ENCODE peak calls at places on chromosomes 11 and 22, in ten cellular contexts. B is IMR-90; Q is H9; Y is stimulated activated CD8-positive, alpha-beta memory T cell treated with anti-CD3 and anti-CD28 coated beads, Interleukin-4, amount 100 ng/mL, for 1 hour; C is NCI-H460; E is effector memory CD4-positive, alpha-beta T cell; U is AG20443; L is EH; S is mucosa of gallbladder; P is Panc1. G is an unnamed sample.

GRCh38 chr11:25650319-25650718 is 681.6 kb upstream of the ANO3 start:
- DNase-seq in C (no peak), L (no peak), U (no peak), Y (no peak), B (no peak), E (no peak), Q (no peak), P (no peak), S (no peak), G (no peak)

GRCh38 chr22:44085743-44086741 is 61.9 kb downstream of the PARVB start:
- DNase-seq in U (peak), Q (peak), E (no peak), Y (no peak), P (peak), C (peak), S (peak), L (peak), B (peak), G (peak)

GRCh38 chr11:67384851-67385366 is 6.9 kb upstream of the RAD9A start:
- DNase-seq in Q (no peak), S (no peak), E (no peak), B (peak), Y (no peak), L (peak), U (no peak), P (no peak), C (no peak), G (no peak)

GRCh38 chr11:66868726-66869291 is 11.9 kb downstream of the LRFN4 start:
- DNase-seq in E (peak), P (no peak), B (no peak), L (no peak), S (peak), Q (peak), Y (peak), C (peak), U (no peak), G (peak)

GRCh38 chr11:57344826-57345225 is 6.7 kb downstream of the P2RX3 start:
- DNase-seq in S (no peak), U (no peak), P (no peak), Q (no peak), C (no peak), Y (no peak), L (no peak), E (no peak), B (no peak), G (no peak)

GRCh38 chr11:44622190-44622650 is 56.8 kb downstream of the CD82 start:
- DNase-seq in Y (no peak), P (no peak), E (no peak), Q (peak), L (no peak), C (no peak), S (peak), B (no peak), U (no peak), G (no peak)

GRCh38 chr11:11909727-11910126 is 68.0 kb downstream of the USP47 start:
- DNase-seq in L (peak), C (no peak), Y (no peak), U (peak), Q (no peak), E (no peak), S (no peak), B (peak), P (no peak), G (no peak)

GRCh38 chr22:46376908-46377565 is 41.5 kb downstream of the TRMU start:
- DNase-seq in Y (no peak), P (no peak), Q (no peak), B (no peak), S (no peak), E (no peak), C (no peak), L (no peak), U (no peak), G (no peak)

GRCh38 chr22:48712558-48712957 is 1115.1 kb downstream of the BRD1 start:
- DNase-seq in C (no peak), P (no peak), B (no peak), U (no peak), S (no peak), E (no peak), L (no peak), Q (no peak), Y (no peak), G (no peak)

GRCh38 chr11:10390375-10390774 is 64.7 kb upstream of the AMPD3 start:
- DNase-seq in L (peak), Q (no peak), C (no peak), B (no peak), P (no peak), Y (no peak), E (no peak), U (no peak), S (no peak), G (no peak)

G was measured in naive B cell.